ENCODE peak calls at places on chromosomes 12 and 14, in eight cellular contexts. L, X, N, Z, U, W, Q and C are unnamed samples.

GRCh38 chr12:105654606-105655005 is 324.1 kb downstream of the C12orf75 start:
- DNase-seq in Q (no peak), Z (no peak), N (no peak), L (no peak), U (no peak), X (no peak), W (no peak), C (no peak)

GRCh38 chr12:62537544-62537943 is 70.9 kb downstream of the MON2 start:
- DNase-seq in X (no peak), Z (peak; percentile 6), W (no peak), L (peak; percentile 97), N (no peak), U (peak; percentile 70), Q (no peak), C (no peak)

GRCh38 chr12:93526786-93527428 is 45.6 kb upstream of the SOCS2 start:
- DNase-seq in L (peak; percentile 92), Z (peak; percentile 93), Q (no peak), N (no peak), X (no peak), W (no peak), U (peak; percentile 90), C (peak; percentile 56)

GRCh38 chr14:63435838-63436237 is 107.3 kb downstream of the PPP2R5E start:
- DNase-seq in U (peak; percentile 16), L (peak; percentile 82), Q (no peak), X (no peak), Z (no peak), N (no peak), W (no peak), C (no peak)

GRCh38 chr12:50677858-50678257 is 86.0 kb upstream of the ATF1 start:
- DNase-seq in N (no peak), Q (no peak), L (peak; percentile 81), X (no peak), Z (no peak), U (peak; percentile 41), W (no peak), C (no peak)

GRCh38 chr12:73589220-73589619 is 948.4 kb upstream of the ATXN7L3B start:
- DNase-seq in L (no peak), X (no peak), U (no peak), Z (no peak), W (no peak), Q (no peak), N (no peak), C (no peak)

GRCh38 chr14:49972199-49972671 is 79.4 kb downstream of the ARF6 start:
- DNase-seq in Z (peak; percentile 28), X (no peak), L (peak; percentile 58), N (no peak), Q (no peak), W (no peak), U (no peak), C (no peak)

GRCh38 chr12:58978717-58979116 is 58.4 kb upstream of the LRIG3 start:
- DNase-seq in L (no peak), Z (no peak), N (no peak), U (no peak), Q (no peak), X (no peak), W (no peak), C (no peak)

GRCh38 chr14:35365130-35366047 is 39.2 kb downstream of the NFKBIA start:
- DNase-seq in L (peak; percentile 85), U (no peak), X (no peak), N (no peak), W (no peak), Q (no peak), Z (peak; percentile 73), C (peak; percentile 82)

GRCh38 chr12:26732010-26732908 is 100.7 kb downstream of the ITPR2 start:
- DNase-seq in U (no peak), L (no peak), N (no peak), W (no peak), Z (no peak), X (no peak), Q (no peak), C (no peak)

GRCh38 chr14:68948686-68949085 is 30.4 kb downstream of the ACTN1 start:
- DNase-seq in Z (no peak), N (no peak), Q (no peak), X (peak; percentile 66), W (no peak), U (no peak), L (no peak), C (no peak)

GRCh38 chr12:57536597-57536942 is 10.4 kb downstream of the DCTN2 start:
- DNase-seq in X (no peak), L (no peak), U (no peak), W (no peak), Z (no peak), N (no peak), Q (no peak), C (no peak)

GRCh38 chr12:66269757-66270383 is 32.4 kb upstream of the HELB start:
- DNase-seq in X (no peak), L (peak; percentile 69), W (no peak), U (peak; percentile 28), Z (peak; percentile 50), Q (peak; percentile 51), N (peak; percentile 46), C (peak; percentile 81)

GRCh38 chr14:35934499-35934898 is 108.4 kb downstream of the BRMS1L start:
- DNase-seq in L (no peak), Q (no peak), W (no peak), Z (no peak), U (no peak), N (no peak), X (no peak), C (no peak)

GRCh38 chr12:120225200-120225558 is 24.3 kb upstream of the RPLP0 start:
- DNase-seq in Q (no peak), L (no peak), Z (no peak), X (no peak), U (no peak), N (no peak), W (no peak), C (no peak)

GRCh38 chr14:102777711-102778615 is 714 bp downstream of the TRAF3 start:
- DNase-seq in L (peak; percentile 47), X (no peak), N (peak; percentile 32), W (peak; percentile 10), Z (no peak), U (peak; percentile 8), Q (peak; percentile 36), C (no peak)

GRCh38 chr12:89875809-89876208 is 167.2 kb upstream of the ATP2B1 start:
- DNase-seq in N (no peak), L (no peak), W (no peak), U (no peak), Q (no peak), X (no peak), Z (no peak), C (no peak)

GRCh38 chr14:22517117-22517720 is 71.8 kb downstream of the DAD1 start:
- DNase-seq in U (no peak), X (no peak), W (no peak), N (no peak), L (no peak), Q (no peak), Z (no peak), C (no peak)

GRCh38 chr12:108491256-108491655 is 23.8 kb upstream of the FICD start:
- DNase-seq in X (no peak), N (no peak), Q (no peak), Z (no peak), L (no peak), W (no peak), U (no peak), C (no peak)

GRCh38 chr12:109740694-109741245 is 27.1 kb downstream of the FAM222A start:
- DNase-seq in Z (no peak), Q (no peak), N (no peak), W (no peak), X (no peak), L (no peak), U (no peak), C (no peak)

GRCh38 chr12:97169922-97170321 is 262.9 kb downstream of the NEDD1 start:
- DNase-seq in X (no peak), N (no peak), Q (no peak), Z (no peak), L (no peak), U (no peak), W (no peak), C (no peak)

GRCh38 chr12:3119745-3120660 is 42.8 kb downstream of the TSPAN9 start:
- DNase-seq in Q (no peak), N (no peak), X (no peak), U (peak; percentile 59), L (no peak), W (no peak), Z (peak; percentile 55), C (no peak)

GRCh38 chr12:75856228-75856627 is 175.3 kb downstream of the PHLDA1 start:
- DNase-seq in U (no peak), W (no peak), X (no peak), Q (no peak), L (peak; percentile 91), N (no peak), Z (no peak), C (no peak)

GRCh38 chr12:101707131-101707782 is 9.8 kb downstream of the CHPT1 start:
- DNase-seq in L (peak; percentile 42), N (no peak), X (no peak), Q (no peak), W (no peak), Z (no peak), U (no peak), C (no peak)

GRCh38 chr12:54579696-54580333 is 8.6 kb downstream of the PPP1R1A start:
- DNase-seq in U (peak; percentile 33), N (peak; percentile 39), L (peak; percentile 78), Z (peak; percentile 64), W (peak; percentile 72), X (peak; percentile 87), Q (peak; percentile 54), C (peak; percentile 85)

GRCh38 chr12:53320352-53321195 is 836 bp downstream of the AAAS start:
- DNase-seq in N (no peak), L (no peak), Z (no peak), U (no peak), Q (no peak), X (no peak), W (no peak), C (no peak)